ENCODE peak calls at places on chromosomes 2 and 18, in five cellular contexts. One of them, this sample, is unnamed.

GRCh38 chr18:2692508-2692907 is 37.0 kb downstream of the SMCHD1 start:
- DNase-seq in HCT116: no peak
- DNase-seq in heart right ventricle: no peak
- DNase-seq in fibroblast of villous mesenchyme: no peak
- DNase-seq in cardiac fibroblast: no peak
- DNase-seq in this sample: no peak

GRCh38 chr2:67876176-67876575 is 186.6 kb downstream of the C1D start:
- DNase-seq in HCT116: no peak
- DNase-seq in heart right ventricle: no peak
- DNase-seq in fibroblast of villous mesenchyme: no peak
- DNase-seq in cardiac fibroblast: no peak
- DNase-seq in this sample: peak; percentile 42

GRCh38 chr2:129722306-129723020 is 257.0 kb upstream of the RAB6C start:
- DNase-seq in HCT116: no peak
- DNase-seq in heart right ventricle: no peak
- DNase-seq in fibroblast of villous mesenchyme: no peak
- DNase-seq in cardiac fibroblast: no peak
- DNase-seq in this sample: no peak

GRCh38 chr18:22683196-22683676 is 249.9 kb upstream of the RBBP8 start:
- DNase-seq in HCT116: no peak
- DNase-seq in heart right ventricle: peak; percentile 34
- DNase-seq in fibroblast of villous mesenchyme: peak; percentile 93
- DNase-seq in cardiac fibroblast: peak; percentile 78
- DNase-seq in this sample: peak; percentile 54

GRCh38 chr2:224195954-224196571 is 157.0 kb upstream of the SERPINE2 start:
- DNase-seq in HCT116: no peak
- DNase-seq in heart right ventricle: no peak
- DNase-seq in fibroblast of villous mesenchyme: no peak
- DNase-seq in cardiac fibroblast: peak; percentile 85
- DNase-seq in this sample: no peak

GRCh38 chr2:643334-643733 is 33.9 kb downstream of the TMEM18 start:
- DNase-seq in HCT116: no peak
- DNase-seq in heart right ventricle: no peak
- DNase-seq in fibroblast of villous mesenchyme: no peak
- DNase-seq in cardiac fibroblast: no peak
- DNase-seq in this sample: no peak

GRCh38 chr2:203453858-203454451 is 81.1 kb downstream of the RAPH1 start:
- DNase-seq in HCT116: peak; percentile 45
- DNase-seq in heart right ventricle: no peak
- DNase-seq in fibroblast of villous mesenchyme: peak; percentile 70
- DNase-seq in cardiac fibroblast: peak; percentile 80
- DNase-seq in this sample: peak; percentile 65

GRCh38 chr18:75478996-75479870 is 51.7 kb upstream of the SMIM21 start:
- DNase-seq in HCT116: peak; percentile 51
- DNase-seq in heart right ventricle: no peak
- DNase-seq in fibroblast of villous mesenchyme: peak; percentile 62
- DNase-seq in cardiac fibroblast: peak; percentile 78
- DNase-seq in this sample: peak; percentile 67

GRCh38 chr18:58364867-58365533 is 263.9 kb downstream of the ALPK2 start:
- DNase-seq in HCT116: no peak
- DNase-seq in heart right ventricle: no peak
- DNase-seq in fibroblast of villous mesenchyme: no peak
- DNase-seq in cardiac fibroblast: no peak
- DNase-seq in this sample: peak; percentile 58
- TF ChIP-seq CTCF in HCT116: no peak
- TF ChIP-seq CTCF in heart right ventricle: no peak
- TF ChIP-seq CTCF in fibroblast of villous mesenchyme: no peak
- TF ChIP-seq CTCF in cardiac fibroblast: peak; percentile 17
- TF ChIP-seq CTCF in this sample: no peak

GRCh38 chr2:96320326-96321229 is 4.5 kb upstream of the ITPRIPL1 start:
- DNase-seq in HCT116: no peak
- DNase-seq in heart right ventricle: no peak
- DNase-seq in fibroblast of villous mesenchyme: no peak
- DNase-seq in cardiac fibroblast: no peak
- DNase-seq in this sample: no peak
- H3K4me3 ChIP-seq in HCT116: peak overlapping the region; percentile 57
- H3K4me3 ChIP-seq in heart right ventricle: peak overlapping the region; percentile 54
- H3K4me3 ChIP-seq in fibroblast of villous mesenchyme: peak overlapping the region; percentile 67
- H3K4me3 ChIP-seq in cardiac fibroblast: peak overlapping the region; percentile 63
- H3K4me3 ChIP-seq in this sample: peak overlapping the region; percentile 67

GRCh38 chr2:58428286-58428552 is 187.1 kb upstream of the FANCL start:
- DNase-seq in HCT116: no peak
- DNase-seq in heart right ventricle: no peak
- DNase-seq in fibroblast of villous mesenchyme: no peak
- DNase-seq in cardiac fibroblast: peak; percentile 4
- DNase-seq in this sample: no peak

GRCh38 chr2:58429285-58429874 is 188.3 kb upstream of the FANCL start:
- DNase-seq in HCT116: no peak
- DNase-seq in heart right ventricle: no peak
- DNase-seq in fibroblast of villous mesenchyme: no peak
- DNase-seq in cardiac fibroblast: no peak
- DNase-seq in this sample: no peak

GRCh38 chr2:58425368-58425767 is 184.2 kb upstream of the FANCL start:
- DNase-seq in HCT116: no peak
- DNase-seq in heart right ventricle: no peak
- DNase-seq in fibroblast of villous mesenchyme: no peak
- DNase-seq in cardiac fibroblast: no peak
- DNase-seq in this sample: no peak

GRCh38 chr2:58427572-58428285 is 186.6 kb upstream of the FANCL start:
- DNase-seq in HCT116: no peak
- DNase-seq in heart right ventricle: no peak
- DNase-seq in fibroblast of villous mesenchyme: peak; percentile 39
- DNase-seq in cardiac fibroblast: peak; percentile 16
- DNase-seq in this sample: peak; percentile 16

GRCh38 chr2:58428553-58429284 is 187.6 kb upstream of the FANCL start:
- DNase-seq in HCT116: no peak
- DNase-seq in heart right ventricle: no peak
- DNase-seq in fibroblast of villous mesenchyme: no peak
- DNase-seq in cardiac fibroblast: no peak
- DNase-seq in this sample: no peak
- TF ChIP-seq CTCF in HCT116: no peak
- TF ChIP-seq CTCF in heart right ventricle: no peak
- TF ChIP-seq CTCF in fibroblast of villous mesenchyme: no peak
- TF ChIP-seq CTCF in cardiac fibroblast: no peak
- TF ChIP-seq CTCF in this sample: no peak

GRCh38 chr2:10430886-10431622 is 17.1 kb downstream of the ODC1 start:
- DNase-seq in HCT116: no peak
- DNase-seq in heart right ventricle: no peak
- DNase-seq in fibroblast of villous mesenchyme: no peak
- DNase-seq in cardiac fibroblast: no peak
- DNase-seq in this sample: no peak

GRCh38 chr2:10431797-10432196 is 16.3 kb downstream of the ODC1 start:
- DNase-seq in HCT116: no peak
- DNase-seq in heart right ventricle: no peak
- DNase-seq in fibroblast of villous mesenchyme: no peak
- DNase-seq in cardiac fibroblast: no peak
- DNase-seq in this sample: no peak

GRCh38 chr2:10433264-10433947 is 14.7 kb downstream of the ODC1 start:
- DNase-seq in HCT116: no peak
- DNase-seq in heart right ventricle: no peak
- DNase-seq in fibroblast of villous mesenchyme: no peak
- DNase-seq in cardiac fibroblast: no peak
- DNase-seq in this sample: no peak

GRCh38 chr2:10433948-10434884 is 13.9 kb downstream of the ODC1 start:
- DNase-seq in HCT116: no peak
- DNase-seq in heart right ventricle: no peak
- DNase-seq in fibroblast of villous mesenchyme: no peak
- DNase-seq in cardiac fibroblast: no peak
- DNase-seq in this sample: no peak

DNA sequence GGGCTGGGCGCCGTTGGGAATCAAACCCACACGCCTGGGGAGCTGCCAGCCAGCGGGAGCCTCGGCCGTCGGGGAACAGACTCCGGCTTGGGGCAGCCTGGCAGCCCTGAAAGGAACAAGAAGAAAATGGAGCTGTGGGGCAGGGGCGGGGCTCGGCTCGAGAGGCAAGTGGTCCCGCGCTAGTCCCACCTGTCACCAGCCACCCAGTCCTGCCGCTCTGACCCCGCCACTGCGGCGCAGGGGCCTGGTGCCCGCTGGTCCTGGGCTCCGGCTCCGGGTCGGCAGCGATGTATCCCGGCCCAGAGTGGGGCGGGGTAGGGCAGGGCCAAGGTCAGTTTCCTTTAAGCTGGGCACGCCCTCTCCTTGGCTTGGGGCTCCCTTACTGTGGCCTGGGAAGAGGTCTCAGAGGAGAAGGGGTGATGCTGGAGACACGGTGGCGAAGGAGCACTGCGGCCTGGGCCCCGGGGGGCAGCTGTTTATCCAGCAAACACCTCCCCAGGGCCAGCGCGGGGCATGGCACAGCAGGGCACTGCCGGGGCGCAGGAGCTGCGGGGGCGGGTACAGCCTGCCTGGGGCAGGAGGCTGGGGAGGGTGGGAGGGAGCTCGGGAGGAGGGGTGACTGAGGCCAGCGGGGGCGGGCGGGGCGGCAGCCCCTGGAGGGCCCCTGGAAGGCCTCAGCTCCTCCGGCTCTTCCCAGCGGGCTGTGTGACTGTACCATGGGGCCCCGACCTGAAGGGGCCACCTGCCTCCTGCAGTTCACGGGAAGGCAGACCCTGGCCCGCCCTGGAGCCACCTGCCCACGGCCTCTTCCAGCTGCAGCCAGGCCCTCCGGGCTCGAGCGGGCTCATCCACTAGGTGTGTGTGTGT is 15.6 kb downstream of the ODC1 start:
- DNase-seq in HCT116: no peak
- DNase-seq in heart right ventricle: no peak
- DNase-seq in fibroblast of villous mesenchyme: no peak
- DNase-seq in cardiac fibroblast: no peak
- DNase-seq in this sample: no peak
- H3K4me3 ChIP-seq in HCT116: peak overlapping the region; percentile 45
- H3K4me3 ChIP-seq in heart right ventricle: no peak overlapping the region
- H3K4me3 ChIP-seq in fibroblast of villous mesenchyme: peak overlapping the region; percentile 48
- H3K4me3 ChIP-seq in cardiac fibroblast: peak overlapping the region; percentile 34
- H3K4me3 ChIP-seq in this sample: no peak overlapping the region

GRCh38 chr2:149082781-149083180 is 44.3 kb downstream of the LYPD6B start:
- DNase-seq in HCT116: no peak
- DNase-seq in heart right ventricle: no peak
- DNase-seq in fibroblast of villous mesenchyme: no peak
- DNase-seq in cardiac fibroblast: no peak
- DNase-seq in this sample: no peak

GRCh38 chr2:149084924-149085795 is 46.7 kb downstream of the LYPD6B start:
- DNase-seq in HCT116: no peak
- DNase-seq in heart right ventricle: no peak
- DNase-seq in fibroblast of villous mesenchyme: peak; percentile 29
- DNase-seq in cardiac fibroblast: peak; percentile 43
- DNase-seq in this sample: peak; percentile 89

GRCh38 chr2:149089068-149089467 is 50.6 kb downstream of the LYPD6B start:
- DNase-seq in HCT116: no peak
- DNase-seq in heart right ventricle: no peak
- DNase-seq in fibroblast of villous mesenchyme: no peak
- DNase-seq in cardiac fibroblast: no peak
- DNase-seq in this sample: no peak

GRCh38 chr2:149090706-149091105 is 52.2 kb downstream of the LYPD6B start:
- DNase-seq in HCT116: no peak
- DNase-seq in heart right ventricle: no peak
- DNase-seq in fibroblast of villous mesenchyme: no peak
- DNase-seq in cardiac fibroblast: no peak
- DNase-seq in this sample: peak; percentile 80

GRCh38 chr2:149087751-149088150 is 49.3 kb downstream of the LYPD6B start:
- DNase-seq in HCT116: no peak
- DNase-seq in heart right ventricle: no peak
- DNase-seq in fibroblast of villous mesenchyme: no peak
- DNase-seq in cardiac fibroblast: no peak
- DNase-seq in this sample: no peak
- TF ChIP-seq CTCF in HCT116: peak; percentile 69
- TF ChIP-seq CTCF in heart right ventricle: no peak
- TF ChIP-seq CTCF in fibroblast of villous mesenchyme: peak; percentile 48
- TF ChIP-seq CTCF in cardiac fibroblast: no peak
- TF ChIP-seq CTCF in this sample: peak; percentile 18

GRCh38 chr2:160427629-160428424 is 65.8 kb downstream of the RBMS1 start:
- DNase-seq in HCT116: no peak
- DNase-seq in heart right ventricle: no peak
- DNase-seq in fibroblast of villous mesenchyme: peak; percentile 93
- DNase-seq in cardiac fibroblast: peak; percentile 92
- DNase-seq in this sample: peak; percentile 86
- H3K4me3 ChIP-seq in HCT116: no peak overlapping the region
- H3K4me3 ChIP-seq in heart right ventricle: no peak overlapping the region
- H3K4me3 ChIP-seq in fibroblast of villous mesenchyme: peak overlapping the region; percentile 34
- H3K4me3 ChIP-seq in cardiac fibroblast: peak overlapping the region; percentile 20
- H3K4me3 ChIP-seq in this sample: peak overlapping the region; percentile 43

GRCh38 chr2:71530987-71531332 is 77.6 kb downstream of the DYSF start:
- DNase-seq in HCT116: no peak
- DNase-seq in heart right ventricle: no peak
- DNase-seq in fibroblast of villous mesenchyme: no peak
- DNase-seq in cardiac fibroblast: no peak
- DNase-seq in this sample: no peak
- TF ChIP-seq CTCF in HCT116: no peak
- TF ChIP-seq CTCF in heart right ventricle: no peak
- TF ChIP-seq CTCF in fibroblast of villous mesenchyme: no peak
- TF ChIP-seq CTCF in cardiac fibroblast: no peak
- TF ChIP-seq CTCF in this sample: no peak

GRCh38 chr2:150232321-150232720 is 255.1 kb downstream of the RND3 start:
- DNase-seq in HCT116: no peak
- DNase-seq in heart right ventricle: no peak
- DNase-seq in fibroblast of villous mesenchyme: no peak
- DNase-seq in cardiac fibroblast: no peak
- DNase-seq in this sample: no peak

GRCh38 chr2:150230616-150231015 is 256.9 kb downstream of the RND3 start:
- DNase-seq in HCT116: no peak
- DNase-seq in heart right ventricle: no peak
- DNase-seq in fibroblast of villous mesenchyme: no peak
- DNase-seq in cardiac fibroblast: no peak
- DNase-seq in this sample: no peak

GRCh38 chr2:150234787-150235512 is 252.5 kb downstream of the RND3 start:
- DNase-seq in HCT116: no peak
- DNase-seq in heart right ventricle: no peak
- DNase-seq in fibroblast of villous mesenchyme: peak; percentile 92
- DNase-seq in cardiac fibroblast: peak; percentile 77
- DNase-seq in this sample: peak; percentile 97

GRCh38 chr2:150230004-150230403 is 257.5 kb downstream of the RND3 start:
- DNase-seq in HCT116: no peak
- DNase-seq in heart right ventricle: no peak
- DNase-seq in fibroblast of villous mesenchyme: no peak
- DNase-seq in cardiac fibroblast: no peak
- DNase-seq in this sample: no peak

DNA sequence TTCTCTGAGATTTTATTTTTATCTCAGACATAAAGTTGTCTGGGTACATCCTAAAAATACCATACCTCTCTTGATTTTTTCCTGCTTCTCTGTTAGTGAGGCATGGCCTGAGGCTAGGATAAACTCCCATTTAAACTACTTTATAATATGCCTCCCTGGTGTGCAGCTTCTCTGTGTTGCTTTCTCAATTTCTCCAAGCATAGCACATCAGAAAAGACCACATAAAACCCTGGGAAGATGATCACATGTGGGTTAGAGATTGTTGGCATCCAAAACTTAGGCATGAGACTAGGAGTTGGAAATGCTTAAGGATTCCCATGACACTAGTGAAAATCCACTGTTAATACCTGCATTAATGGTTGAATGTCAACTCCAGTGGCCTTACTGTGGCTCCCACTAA is 254.6 kb downstream of the RND3 start:
- DNase-seq in HCT116: no peak
- DNase-seq in heart right ventricle: no peak
- DNase-seq in fibroblast of villous mesenchyme: no peak
- DNase-seq in cardiac fibroblast: no peak
- DNase-seq in this sample: no peak
- H3K4me3 ChIP-seq in HCT116: no peak overlapping the region
- H3K4me3 ChIP-seq in heart right ventricle: no peak overlapping the region
- H3K4me3 ChIP-seq in fibroblast of villous mesenchyme: no peak overlapping the region
- H3K4me3 ChIP-seq in cardiac fibroblast: no peak overlapping the region
- H3K4me3 ChIP-seq in this sample: no peak overlapping the region

This sample was measured in AG10803.